ENCODE peak calls at places on chromosomes 5 and 9, in ten cellular contexts. W, O, E, F, M, U, G, V, L and I are unnamed samples.

GRCh38 chr9:136793063-136793946 is 2.2 kb downstream of the TMEM141 start:
- DNase-seq in W (no peak), O (no peak), E (no peak), F (no peak), M (no peak), U (no peak), G (no peak), V (no peak), L (no peak), I (no peak)

GRCh38 chr5:119319401-119319800 is 36.4 kb upstream of the TNFAIP8 start:
- DNase-seq in W (no peak), O (no peak), E (no peak), F (no peak), M (no peak), U (no peak), G (no peak), V (no peak), L (no peak), I (no peak)

GRCh38 chr5:69414885-69415583 is at the start of gene MARVELD2:
- DNase-seq in W (peak), O (peak), E (peak), F (peak), M (peak), U (peak), G (peak), V (peak), L (peak), I (peak)

GRCh38 chr5:163976691-163977090 is 471.3 kb downstream of the MAT2B start:
- DNase-seq in W (no peak), O (no peak), E (no peak), F (no peak), M (no peak), U (no peak), G (no peak), V (no peak), L (no peak), I (no peak)

GRCh38 chr5:38835887-38836286 is 9.9 kb upstream of the OSMR start:
- DNase-seq in W (no peak), O (no peak), E (no peak), F (no peak), M (no peak), U (no peak), G (no peak), V (no peak), L (no peak), I (no peak)

GRCh38 chr5:140513124-140513523 is 34.3 kb upstream of the EIF4EBP3 start:
- DNase-seq in W (no peak), O (no peak), E (no peak), F (no peak), M (no peak), U (no peak), G (no peak), V (no peak), L (no peak), I (no peak)

GRCh38 chr9:89466451-89467277 is 31.2 kb downstream of the SEMA4D start:
- DNase-seq in W (no peak), O (peak), E (no peak), F (peak), M (no peak), U (no peak), G (no peak), V (no peak), L (no peak), I (no peak)

GRCh38 chr9:128293091-128293490 is 17.0 kb downstream of the SWI5 start:
- DNase-seq in W (no peak), O (peak), E (no peak), F (no peak), M (no peak), U (no peak), G (no peak), V (no peak), L (no peak), I (no peak)

GRCh38 chr5:157336423-157336744 is 70.5 kb downstream of the CYFIP2 start:
- DNase-seq in W (no peak), O (no peak), E (no peak), F (no peak), M (no peak), U (no peak), G (no peak), V (no peak), L (no peak), I (no peak)

GRCh38 chr5:14872070-14872989 is 752 bp upstream of the ANKH start:
- DNase-seq in W (peak), O (peak), E (peak), F (peak), M (peak), U (peak), G (peak), V (peak), L (peak), I (peak)

GRCh38 chr5:107655836-107656235 is 14.9 kb downstream of the EFNA5 start:
- DNase-seq in W (no peak), O (no peak), E (no peak), F (no peak), M (no peak), U (no peak), G (no peak), V (no peak), L (no peak), I (no peak)

GRCh38 chr5:159316519-159317383 is 13.5 kb downstream of the IL12B start:
- DNase-seq in W (no peak), O (peak), E (peak), F (peak), M (peak), U (no peak), G (peak), V (peak), L (peak), I (no peak)

GRCh38 chr5:127957183-127957582 is 126.4 kb upstream of the SLC12A2 start:
- DNase-seq in W (no peak), O (no peak), E (no peak), F (peak), M (peak), U (no peak), G (no peak), V (peak), L (no peak), I (peak)

GRCh38 chr9:121464968-121465367 is 34.7 kb downstream of the GGTA1 start:
- DNase-seq in W (no peak), O (no peak), E (no peak), F (no peak), M (no peak), U (no peak), G (no peak), V (no peak), L (no peak), I (no peak)

GRCh38 chr9:14062449-14063187 is 251.3 kb downstream of the NFIB start:
- DNase-seq in W (no peak), O (no peak), E (no peak), F (no peak), M (no peak), U (no peak), G (no peak), V (no peak), L (peak), I (no peak)